ENCODE peak calls at places on chromosomes 3 and 15, in four cellular contexts. E is HCT116, H is nephron progenitor cell, X is Peyer's patch. N is an unnamed sample.

GRCh38 chr3:132772252-132772651 is 50.0 kb upstream of the NPHP3 start:
- DNase-seq in X (no peak), H (no peak), E (no peak), N (no peak)

GRCh38 chr3:12557472-12558105 is 702 bp downstream of the MKRN2 start:
- DNase-seq in X (no peak), E (no peak), H (no peak), N (no peak)

GRCh38 chr3:52480768-52481715 is 14.1 kb upstream of the STAB1 start:
- DNase-seq in H (no peak), E (no peak), X (no peak), N (no peak)

GRCh38 chr3:48268936-48269551 is 28.1 kb downstream of the ZNF589 start:
- DNase-seq in X (peak), H (no peak), E (no peak), N (no peak)

GRCh38 chr3:85721409-85722145 is 762.8 kb downstream of the CADM2 start:
- DNase-seq in H (no peak), X (no peak), E (no peak), N (no peak)

GRCh38 chr3:158773845-158774542 is 27.9 kb upstream of the MFSD1 start:
- DNase-seq in E (no peak), X (no peak), H (no peak), N (no peak)

GRCh38 chr15:90860450-90860849 is 7.9 kb upstream of the FURIN start:
- DNase-seq in H (no peak), E (peak), X (no peak), N (no peak)

GRCh38 chr3:61618871-61619270 is 57.5 kb downstream of the PTPRG start:
- DNase-seq in E (no peak), H (no peak), X (no peak), N (no peak)

GRCh38 chr3:104564045-104564643 is 802.6 kb upstream of the ALCAM start:
- DNase-seq in X (no peak), E (peak), H (peak), N (no peak)

GRCh38 chr15:90376789-90377188 is 11.3 kb upstream of the IQGAP1 start:
- DNase-seq in E (no peak), X (no peak), H (no peak), N (no peak)

GRCh38 chr3:172449468-172450149 is 1.4 kb upstream of the GHSR start:
- DNase-seq in H (peak), E (no peak), X (no peak), N (no peak)

GRCh38 chr3:172447611-172448579 is at the start of gene GHSR:
- DNase-seq in H (peak), E (no peak), X (peak), N (no peak)

GRCh38 chr3:172448661-172449467 is 608 bp upstream of the GHSR start:
- DNase-seq in H (peak), E (no peak), X (no peak), N (no peak)

GRCh38 chr3:172446198-172446597 is 2.1 kb downstream of the GHSR start:
- DNase-seq in X (no peak), H (no peak), E (no peak), N (no peak)
- TF ChIP-seq CTCF in X (no peak), H (no peak), E (no peak), N (no peak)

GRCh38 chr3:43206632-43207031 is 79.7 kb upstream of the SNRK start:
- DNase-seq in X (no peak), H (no peak), E (no peak), N (no peak)
- TF ChIP-seq CTCF in X (no peak), H (no peak), E (no peak), N (no peak)

GRCh38 chr3:72569754-72570440 is 278.3 kb downstream of the SHQ1 start:
- DNase-seq in X (no peak), H (no peak), E (no peak), N (no peak)
- TF ChIP-seq CTCF in X (no peak), H (no peak), E (no peak), N (no peak)

GRCh38 chr15:101773496-101774100 is 29.7 kb upstream of the OR4F6 start:
- DNase-seq in H (no peak), X (no peak), E (peak), N (no peak)
- TF ChIP-seq CTCF in H (peak), X (no peak), E (peak), N (peak)